ENCODE peak calls at places on chromosome 4, in four cellular contexts. R is colonic mucosa, N is HCT116, K is IMR-90. C is an unnamed sample.

GRCh38 chr4:80033581-80033980 is 39.4 kb downstream of the ANTXR2 start:
- DNase-seq in K (no peak), R (no peak), N (no peak), C (no peak)

GRCh38 chr4:102554482-102554881 is 53.3 kb downstream of the NFKB1 start:
- DNase-seq in N (no peak), R (no peak), K (peak), C (no peak)

GRCh38 chr4:64594723-64595122 is 185.5 kb upstream of the TECRL start:
- DNase-seq in R (no peak), N (no peak), K (no peak), C (no peak)

GRCh38 chr4:85398276-85398675 is 76.7 kb upstream of the ARHGAP24 start:
- DNase-seq in N (no peak), K (no peak), R (no peak), C (no peak)

GRCh38 chr4:153757407-153757806 is 2.4 kb downstream of the RNF175 start:
- DNase-seq in K (no peak), R (no peak), N (no peak), C (peak)

GRCh38 chr4:138450546-138450945 is 208.4 kb upstream of the SLC7A11 start:
- DNase-seq in K (no peak), R (no peak), N (no peak), C (no peak)

GRCh38 chr4:30765022-30765421 is 44.9 kb downstream of the PCDH7 start:
- DNase-seq in R (no peak), K (no peak), N (no peak), C (no peak)

GRCh38 chr4:14853186-14853946 is 148.9 kb upstream of the CPEB2 start:
- DNase-seq in N (no peak), K (peak), R (no peak), C (peak)

GRCh38 chr4:76067652-76068286 is 6.7 kb upstream of the ART3 start:
- DNase-seq in R (peak), K (peak), N (peak), C (peak)

GRCh38 chr4:150495550-150495949 is 86.4 kb upstream of the MAB21L2 start:
- DNase-seq in N (no peak), K (no peak), R (no peak), C (no peak)

GRCh38 chr4:76930721-76931481 is 18.7 kb upstream of the SEPTIN11 start:
- DNase-seq in N (no peak), R (no peak), K (no peak), C (peak)

GRCh38 chr4:26861434-26862186 is 969 bp downstream of the STIM2 start:
- DNase-seq in R (peak), N (no peak), K (peak), C (peak)

GRCh38 chr4:2813446-2814405 is 20.8 kb downstream of the SH3BP2 start:
- DNase-seq in K (no peak), R (no peak), N (no peak), C (no peak)

DNA sequence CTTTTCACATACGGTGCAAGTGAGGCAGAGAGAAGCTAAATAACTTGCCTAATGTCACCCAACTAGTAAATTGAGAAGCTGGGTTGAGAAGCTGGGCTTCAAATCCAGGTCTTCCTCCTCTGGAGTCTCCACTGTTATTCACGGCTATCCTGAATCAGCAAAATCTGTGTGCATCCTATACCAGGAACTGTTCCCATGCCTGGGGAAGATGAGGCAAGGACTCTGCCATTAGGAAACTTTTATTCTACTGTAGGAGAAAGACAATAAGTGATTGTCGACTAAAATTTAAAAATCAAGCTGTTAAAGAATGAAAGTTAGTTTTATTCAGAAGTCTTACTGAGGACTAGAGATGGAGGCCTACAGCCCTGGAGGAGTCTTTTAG is 869 bp upstream of the TEC start:
- DNase-seq in K (no peak), R (no peak), N (no peak), C (no peak)
- H3K9ac ChIP-seq in K (no peak), R (peak), N (peak), C (no peak)

DNA sequence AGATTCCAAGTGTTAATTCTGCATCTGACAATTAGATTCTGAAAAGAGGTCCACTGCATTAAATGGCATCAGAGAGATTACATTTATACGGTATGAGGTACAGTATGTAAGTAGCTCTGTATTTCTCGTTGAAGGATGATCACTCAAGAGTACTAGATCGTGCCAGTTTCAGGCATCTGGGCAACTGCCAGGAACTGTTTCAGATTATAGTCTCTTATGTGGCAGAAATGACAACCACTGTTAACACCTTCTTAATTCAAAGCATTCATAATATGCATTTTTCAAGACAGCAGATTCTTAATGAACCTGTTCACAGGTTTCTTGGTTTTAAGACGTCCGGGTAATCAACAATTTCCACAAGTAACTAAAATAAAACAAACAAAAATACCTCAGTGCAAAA is 1.6 kb downstream of the ANKRD50 start:
- DNase-seq in K (no peak), N (no peak), R (peak), C (peak)
- H3K9ac ChIP-seq in K (peak), N (peak), R (no peak), C (peak)

GRCh38 chr4:106368678-106369077 is at the start of gene GIMD1:
- DNase-seq in N (no peak), R (no peak), K (no peak), C (no peak)

GRCh38 chr4:106365613-106366012 is 3.0 kb downstream of the GIMD1 start:
- DNase-seq in N (no peak), K (peak), R (no peak), C (peak)

GRCh38 chr4:106369456-106370060 is 980 bp upstream of the GIMD1 start:
- DNase-seq in R (peak), N (peak), K (peak), C (peak)

GRCh38 chr4:106367072-106367471 is 1.5 kb downstream of the GIMD1 start:
- DNase-seq in N (no peak), K (no peak), R (no peak), C (no peak)

DNA sequence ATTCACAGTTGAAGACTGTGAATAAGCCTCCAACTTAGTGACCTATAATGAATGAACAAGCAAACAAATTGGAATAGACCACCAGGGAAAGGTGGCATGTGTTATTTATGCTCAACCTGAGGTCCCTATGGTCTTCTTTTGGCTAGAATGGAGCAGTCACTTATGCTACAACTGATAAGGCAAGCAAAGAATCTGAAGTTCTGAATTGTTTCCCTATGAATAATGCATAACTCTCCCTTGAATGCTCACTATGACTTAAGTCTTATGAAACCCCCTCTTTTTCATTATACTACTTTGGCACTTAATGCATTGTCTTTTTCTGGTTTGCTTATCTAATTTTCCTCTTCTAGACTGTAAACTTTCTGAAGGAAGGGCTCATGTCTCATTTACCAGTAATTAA is 2.6 kb downstream of the GIMD1 start:
- DNase-seq in R (no peak), K (peak), N (no peak), C (no peak)
- H3K9ac ChIP-seq in R (no peak), K (no peak), N (no peak), C (no peak)

DNA sequence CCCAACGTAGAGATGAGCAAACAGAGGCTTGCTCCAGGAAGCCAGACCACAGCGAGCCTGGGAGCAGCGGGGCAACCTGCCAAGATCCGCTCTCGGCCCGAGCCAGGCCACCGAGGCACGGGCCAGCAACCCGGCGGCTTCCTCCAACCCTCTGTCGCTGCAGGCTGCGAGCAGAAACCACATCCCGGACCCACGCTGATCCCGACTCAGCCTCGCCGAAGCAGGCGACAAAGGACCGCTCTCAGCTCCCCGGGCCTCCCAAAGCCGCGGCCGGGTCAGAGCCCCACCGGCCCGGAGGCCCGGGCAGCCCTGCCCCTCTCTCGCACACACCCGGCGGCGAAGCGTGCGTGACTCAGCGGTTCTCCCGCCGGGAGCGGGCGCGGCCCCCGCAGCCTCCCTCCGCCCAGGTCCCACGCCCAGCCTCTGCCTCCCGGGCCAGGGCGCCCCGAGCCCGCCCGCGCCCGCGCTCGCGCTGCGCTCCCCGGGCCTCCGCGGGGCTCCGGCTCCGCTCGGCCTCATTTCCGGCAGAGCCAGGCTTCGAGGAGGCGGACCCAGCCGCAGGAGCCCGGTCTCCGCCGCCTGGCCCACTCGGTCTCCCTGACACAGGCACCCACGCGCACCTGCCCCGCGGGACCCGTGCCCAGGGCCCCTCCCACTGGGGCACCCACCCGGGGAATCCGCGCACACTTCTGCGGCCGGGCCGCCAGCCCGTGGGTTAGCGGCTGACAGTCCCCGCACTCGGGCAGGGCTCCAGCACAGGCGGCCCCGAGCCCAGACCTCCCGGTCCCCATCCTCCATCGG is 1.7 kb downstream of the PPP2R2C start:
- DNase-seq in R (peak), K (peak), N (no peak), C (peak)
- H3K9ac ChIP-seq in R (peak), K (no peak), N (peak), C (no peak)

C was measured in mammary epithelial cell.